ENCODE peak calls at places on chromosomes 11 and 22, in five cellular contexts. R, O, C, G and X are unnamed samples.

GRCh38 chr11:130300567-130300966 is 14.2 kb downstream of the ZBTB44 start:
- DNase-seq in R (no peak), C (no peak), G (no peak), O (no peak), X (no peak)

GRCh38 chr11:35014352-35014751 is 97.9 kb downstream of the PDHX start:
- DNase-seq in C (no peak), R (peak), G (no peak), O (no peak), X (no peak)

GRCh38 chr11:8218840-8219239 is 44.8 kb downstream of the LMO1 start:
- DNase-seq in O (no peak), C (no peak), G (no peak), R (no peak), X (no peak)

GRCh38 chr11:2108675-2109481 is 30.3 kb downstream of the IGF2 start:
- DNase-seq in O (no peak), G (no peak), R (no peak), C (no peak), X (no peak)

GRCh38 chr11:91947215-91947614 is 277.4 kb upstream of the FAT3 start:
- DNase-seq in O (peak), G (no peak), R (peak), C (peak), X (peak)

GRCh38 chr11:72685560-72686480 is 11.6 kb upstream of the PDE2A start:
- DNase-seq in G (no peak), C (peak), R (peak), O (no peak), X (no peak)

GRCh38 chr11:838441-839279 is 3.7 kb downstream of the POLR2L start:
- DNase-seq in C (no peak), G (no peak), R (no peak), O (no peak), X (peak)

GRCh38 chr11:2825886-2826678 is 59.5 kb downstream of the CDKN1C start:
- DNase-seq in R (peak), C (peak), G (no peak), O (no peak), X (no peak)

GRCh38 chr11:72641900-72642814 is 32.1 kb downstream of the PDE2A start:
- DNase-seq in C (peak), O (no peak), R (no peak), G (peak), X (peak)

GRCh38 chr11:96095884-96096301 is 172.0 kb upstream of the MTMR2 start:
- DNase-seq in R (no peak), C (peak), G (no peak), O (no peak), X (peak)

GRCh38 chr22:50621948-50622722 is 5.8 kb downstream of the ARSA start:
- DNase-seq in R (no peak), O (peak), G (no peak), C (peak), X (no peak)

GRCh38 chr11:100941033-100941432 is 188.6 kb downstream of the PGR start:
- DNase-seq in G (no peak), O (no peak), R (no peak), C (no peak), X (no peak)

GRCh38 chr11:118921121-118921928 is 4.4 kb downstream of the BCL9L start:
- DNase-seq in O (no peak), G (no peak), R (peak), C (peak), X (no peak)

GRCh38 chr11:70490208-70490607 is 91.9 kb downstream of the CTTN start:
- DNase-seq in C (no peak), R (no peak), G (no peak), O (no peak), X (no peak)

GRCh38 chr11:72208281-72208680 is 8.3 kb upstream of the FOLR2 start:
- DNase-seq in G (no peak), O (no peak), R (no peak), C (no peak), X (no peak)

GRCh38 chr11:69598147-69598546 is 42.8 kb upstream of the CCND1 start:
- DNase-seq in O (no peak), G (no peak), C (peak), R (peak), X (peak)

GRCh38 chr22:42608481-42609361 is 6.0 kb downstream of the POLDIP3 start:
- DNase-seq in R (peak), O (no peak), G (no peak), C (no peak), X (no peak)

GRCh38 chr11:48012051-48012391 is 31.7 kb downstream of the PTPRJ start:
- DNase-seq in G (no peak), R (no peak), C (no peak), O (no peak), X (peak)

GRCh38 chr11:48107188-48107704 is 109.4 kb upstream of the OR4B1 start:
- DNase-seq in R (peak), C (no peak), O (no peak), G (peak), X (no peak)

GRCh38 chr11:73095613-73096012 is 46.5 kb downstream of the FCHSD2 start:
- DNase-seq in G (no peak), O (no peak), R (no peak), C (peak), X (no peak)